ENCODE peak calls at places on chromosomes 2 and 18, in eight cellular contexts. F, W, R, I, X, N, D and T are unnamed samples.

GRCh38 chr18:10055125-10055750 is 141.4 kb downstream of the VAPA start:
- DNase-seq in F (no peak), W (no peak), R (no peak), I (no peak), X (peak; percentile 15), N (no peak), D (no peak), T (no peak)

GRCh38 chr2:10380048-10380926 is 67.8 kb downstream of the ODC1 start:
- DNase-seq in F (no peak), W (no peak), R (no peak), I (no peak), X (no peak), N (peak; percentile 11), D (no peak), T (no peak)

GRCh38 chr2:7437716-7438648 is 520.8 kb downstream of the RNF144A start:
- DNase-seq in F (no peak), W (no peak), R (no peak), I (no peak), X (no peak), N (no peak), D (no peak), T (no peak)

GRCh38 chr2:130380096-130380934 is 24.5 kb downstream of the PTPN18 start:
- DNase-seq in F (no peak), W (no peak), R (no peak), I (no peak), X (no peak), N (no peak), D (no peak), T (no peak)

GRCh38 chr2:38602136-38602731 is 494 bp downstream of the HNRNPLL start:
- DNase-seq in F (peak; percentile 52), W (no peak), R (peak; percentile 25), I (no peak), X (no peak), N (peak; percentile 58), D (peak; percentile 69), T (peak; percentile 53)

GRCh38 chr18:22683196-22683676 is 249.9 kb upstream of the RBBP8 start:
- DNase-seq in F (peak; percentile 86), W (no peak), R (no peak), I (no peak), X (peak; percentile 94), N (peak; percentile 68), D (no peak), T (peak; percentile 71)

GRCh38 chr2:156512451-156512850 is 76.3 kb downstream of the GPD2 start:
- DNase-seq in F (no peak), W (no peak), R (no peak), I (no peak), X (no peak), N (no peak), D (no peak), T (no peak)

GRCh38 chr18:23689031-23689615 is at the start of gene LAMA3:
- DNase-seq in F (peak; percentile 74), W (peak; percentile 40), R (peak; percentile 24), I (no peak), X (peak; percentile 74), N (peak; percentile 77), D (peak; percentile 81), T (peak; percentile 58)

GRCh38 chr2:63040586-63040985 is 10.0 kb upstream of the OTX1 start:
- DNase-seq in F (no peak), W (no peak), R (no peak), I (no peak), X (no peak), N (no peak), D (peak; percentile 22), T (no peak)

GRCh38 chr2:20164061-20164733 is 60.7 kb downstream of the SDC1 start:
- DNase-seq in F (no peak), W (no peak), R (no peak), I (no peak), X (no peak), N (peak; percentile 50), D (peak; percentile 40), T (no peak)

GRCh38 chr2:128373346-128374000 is 54.8 kb upstream of the HS6ST1 start:
- DNase-seq in F (no peak), W (no peak), R (no peak), I (no peak), X (peak; percentile 10), N (no peak), D (no peak), T (no peak)

GRCh38 chr18:74819433-74820059 is 221.9 kb downstream of the ZNF407 start:
- DNase-seq in F (no peak), W (no peak), R (no peak), I (no peak), X (no peak), N (no peak), D (peak; percentile 88), T (no peak)

GRCh38 chr18:37451239-37451825 is 114.3 kb downstream of the CELF4 start:
- DNase-seq in F (no peak), W (no peak), R (no peak), I (no peak), X (no peak), N (no peak), D (no peak), T (no peak)

GRCh38 chr2:30670453-30670852 is 136.8 kb downstream of the CAPN13 start:
- DNase-seq in F (no peak), W (no peak), R (no peak), I (no peak), X (no peak), N (no peak), D (no peak), T (no peak)

GRCh38 chr2:215619989-215620388 is 184.1 kb upstream of the FN1 start:
- DNase-seq in F (no peak), W (peak; percentile 62), R (no peak), I (no peak), X (no peak), N (peak; percentile 34), D (no peak), T (peak; percentile 79)

GRCh38 chr2:8370258-8370802 is 311.5 kb upstream of the ID2 start:
- DNase-seq in F (no peak), W (no peak), R (no peak), I (no peak), X (no peak), N (no peak), D (no peak), T (no peak)

GRCh38 chr2:240435457-240435954 is at the start of gene GPC1:
- DNase-seq in F (peak; percentile 85), W (peak; percentile 54), R (peak; percentile 81), I (peak; percentile 19), X (peak; percentile 73), N (peak; percentile 90), D (peak; percentile 94), T (peak; percentile 81)

GRCh38 chr2:240435955-240436625 is 627 bp downstream of the GPC1 start:
- DNase-seq in F (peak; percentile 64), W (no peak), R (no peak), I (no peak), X (no peak), N (peak; percentile 61), D (peak; percentile 55), T (peak; percentile 28)

GRCh38 chr2:240437181-240437860 is 1.9 kb downstream of the GPC1 start:
- DNase-seq in F (peak; percentile 46), W (no peak), R (no peak), I (no peak), X (no peak), N (no peak), D (no peak), T (no peak)

GRCh38 chr2:240437861-240438809 is 2.7 kb downstream of the GPC1 start:
- DNase-seq in F (peak; percentile 75), W (peak; percentile 53), R (peak; percentile 27), I (peak; percentile 50), X (peak; percentile 72), N (peak; percentile 78), D (peak; percentile 86), T (peak; percentile 80)

DNA sequence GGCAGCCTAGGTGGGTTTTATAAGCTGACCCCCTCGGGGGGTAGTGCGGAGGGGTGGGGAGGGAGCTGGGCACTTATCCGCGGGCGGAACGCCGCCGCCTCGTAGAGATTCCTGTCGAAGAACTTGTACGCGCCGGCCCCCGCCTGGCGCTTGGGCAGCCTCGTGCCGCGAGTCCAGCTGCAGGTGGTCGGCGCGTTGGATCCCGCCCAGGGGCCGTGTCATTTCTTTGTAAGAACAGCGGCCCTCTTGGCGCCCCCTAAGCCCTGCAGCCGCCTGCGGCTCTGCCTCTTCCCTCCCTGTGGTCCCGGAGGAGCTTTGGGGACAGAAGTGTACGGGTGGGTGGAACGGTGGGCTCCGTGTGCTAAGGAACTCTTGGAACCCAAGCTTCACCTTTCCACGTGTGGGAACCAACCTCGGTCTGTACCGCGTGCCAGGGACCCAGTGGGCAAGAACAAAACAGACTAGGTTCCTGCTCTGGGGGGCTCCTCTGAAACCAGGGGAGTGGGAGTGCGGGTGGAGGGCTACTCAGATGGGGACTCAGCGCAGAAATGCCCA is 1.2 kb downstream of the GPC1 start:
- DNase-seq in F (peak; percentile 53), W (no peak), R (no peak), I (no peak), X (no peak), N (peak; percentile 62), D (peak; percentile 75), T (no peak)
- H3K27ac ChIP-seq in F (peak overlapping the region; percentile 71), W (no peak overlapping the region), R (no peak overlapping the region), I (no peak overlapping the region), X (peak overlapping the region; percentile 89), N (no peak overlapping the region), D (no peak overlapping the region), T (peak overlapping the region; percentile 100)

GRCh38 chr2:42230891-42231290 is 61.7 kb downstream of the EML4 start:
- DNase-seq in F (no peak), W (no peak), R (no peak), I (no peak), X (no peak), N (no peak), D (peak; percentile 4), T (no peak)
- H3K27ac ChIP-seq in F (no peak overlapping the region), W (no peak overlapping the region), R (no peak overlapping the region), I (no peak overlapping the region), X (no peak overlapping the region), N (no peak overlapping the region), D (no peak overlapping the region), T (no peak overlapping the region)

DNA sequence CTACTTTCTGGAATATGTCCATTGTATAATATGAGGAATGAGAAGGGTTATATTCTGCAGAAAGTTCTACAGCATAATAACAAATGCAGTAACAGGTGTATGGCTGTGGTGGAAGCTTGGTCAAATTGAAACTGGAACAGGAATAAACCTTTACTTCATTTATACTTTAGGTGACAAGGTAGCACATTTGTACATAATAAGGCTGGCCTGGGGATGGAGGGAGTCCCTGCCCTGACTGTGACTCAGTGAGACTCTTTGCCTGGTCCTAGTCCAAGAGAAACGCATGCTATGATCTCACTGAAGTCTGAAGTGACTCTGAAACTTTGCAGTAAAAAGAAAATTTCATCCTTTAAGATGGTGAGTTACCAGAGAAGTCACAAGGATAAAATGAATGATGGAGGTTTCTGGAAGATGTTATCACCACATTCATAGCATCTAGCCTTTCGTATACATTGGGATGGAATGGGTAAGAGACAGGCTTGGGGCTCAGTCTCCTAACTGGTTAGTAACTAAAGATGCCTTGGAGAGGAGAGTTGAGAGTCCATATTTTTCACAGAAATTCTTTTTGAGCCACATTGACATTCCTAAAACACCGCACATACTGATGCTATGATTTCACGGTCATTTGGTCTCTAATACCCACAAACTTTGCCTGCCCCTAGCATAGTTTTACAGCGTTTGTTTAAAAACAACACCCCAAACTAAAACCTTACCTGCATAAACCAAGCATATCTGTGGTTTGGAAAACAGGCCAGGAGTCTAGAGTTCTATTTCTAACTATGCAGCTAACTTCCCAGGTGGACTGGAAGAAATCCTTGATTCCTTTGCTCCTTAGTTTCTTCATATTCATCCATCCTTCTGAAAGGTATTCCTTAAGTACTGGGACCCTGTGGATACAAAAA is 42.4 kb upstream of the NABP1 start:
- DNase-seq in F (no peak), W (peak; percentile 88), R (peak; percentile 58), I (no peak), X (no peak), N (peak; percentile 85), D (no peak), T (no peak)
- H3K27ac ChIP-seq in F (no peak overlapping the region), W (peak overlapping the region; percentile 100), R (peak overlapping the region; percentile 6), I (no peak overlapping the region), X (no peak overlapping the region), N (peak overlapping the region; percentile 96), D (no peak overlapping the region), T (no peak overlapping the region)

GRCh38 chr2:86229221-86229620 is 30.0 kb downstream of the MRPL35 start:
- DNase-seq in F (no peak), W (no peak), R (no peak), I (no peak), X (no peak), N (no peak), D (no peak), T (no peak)
- H3K27ac ChIP-seq in F (no peak overlapping the region), W (no peak overlapping the region), R (no peak overlapping the region), I (no peak overlapping the region), X (no peak overlapping the region), N (no peak overlapping the region), D (no peak overlapping the region), T (no peak overlapping the region)